ENCODE peak calls at places on chromosomes 2 and 18, in ten cellular contexts. O is fibroblast of pulmonary artery; R is lung microvascular endothelial cell; H is upper lobe of right lung; A is activated CD8-positive, alpha-beta memory T cell treated with anti-CD3 and anti-CD28 coated beads, Interleukin-2, amount 10 ng/mL, durations not matched to agents 7 days and 5 days; M is epithelial cell of esophagus; E is stimulated activated CD4-positive, alpha-beta T cell treated with anti-CD3 and anti-CD28 coated beads, Interleukin-2, amount 100 ng/mL, for 48 hours; X is H54; L is bronchial epithelial cell; U is nephron progenitor cell. D is an unnamed sample.

GRCh38 chr2:138829326-138829725 is 49.1 kb upstream of the NXPH2 start:
- DNase-seq in O (peak), R (peak), H (no peak), A (peak), M (peak), E (no peak), X (no peak), L (peak), U (peak), D (peak)

GRCh38 chr2:95346236-95346737 is 49.1 kb downstream of the KCNIP3 start:
- DNase-seq in O (peak), R (peak), H (peak), A (no peak), M (peak), E (no peak), X (peak), L (no peak), U (peak), D (no peak)

GRCh38 chr2:237864940-237865622 is 5.7 kb downstream of the RAMP1 start:
- DNase-seq in O (peak), R (no peak), H (peak), A (no peak), M (peak), E (no peak), X (peak), L (peak), U (no peak), D (no peak)

GRCh38 chr18:61703508-61703907 is 189.3 kb downstream of the RNF152 start:
- DNase-seq in O (peak), R (no peak), H (no peak), A (no peak), M (peak), E (no peak), X (no peak), L (peak), U (no peak), D (no peak)

GRCh38 chr2:227407601-227408089 is 19.9 kb upstream of the SCYGR1 start:
- DNase-seq in O (no peak), R (peak), H (peak), A (no peak), M (peak), E (no peak), X (no peak), L (no peak), U (no peak), D (no peak)

GRCh38 chr18:77101410-77102245 is 31.0 kb downstream of the MBP start:
- DNase-seq in O (peak), R (peak), H (peak), A (peak), M (peak), E (peak), X (peak), L (peak), U (no peak), D (no peak)

GRCh38 chr2:240142256-240142775 is 1.9 kb upstream of the OTOS start:
- DNase-seq in O (no peak), R (no peak), H (peak), A (no peak), M (no peak), E (no peak), X (no peak), L (no peak), U (no peak), D (no peak)

GRCh38 chr2:190636362-190636761 is 12.5 kb upstream of the NAB1 start:
- DNase-seq in O (peak), R (peak), H (no peak), A (no peak), M (peak), E (no peak), X (no peak), L (peak), U (no peak), D (no peak)

GRCh38 chr2:5981241-5982055 is 289.3 kb downstream of the SOX11 start:
- DNase-seq in O (no peak), R (no peak), H (no peak), A (no peak), M (no peak), E (no peak), X (no peak), L (no peak), U (peak), D (peak)

GRCh38 chr2:2270808-2271415 is 60.2 kb downstream of the MYT1L start:
- DNase-seq in O (no peak), R (no peak), H (no peak), A (no peak), M (no peak), E (no peak), X (no peak), L (no peak), U (no peak), D (no peak)

GRCh38 chr2:193793914-193794313 is 1599.2 kb upstream of the TMEFF2 start:
- DNase-seq in O (peak), R (no peak), H (no peak), A (no peak), M (peak), E (no peak), X (peak), L (peak), U (no peak), D (no peak)

GRCh38 chr2:119958642-119959268 is 54.1 kb upstream of the EPB41L5 start:
- DNase-seq in O (peak), R (no peak), H (no peak), A (no peak), M (peak), E (no peak), X (no peak), L (peak), U (no peak), D (no peak)

GRCh38 chr2:37641582-37642111 is 29.8 kb downstream of the CDC42EP3 start:
- DNase-seq in O (no peak), R (peak), H (no peak), A (no peak), M (no peak), E (no peak), X (no peak), L (no peak), U (no peak), D (no peak)

GRCh38 chr2:23901966-23902942 is 24.7 kb downstream of the ATAD2B start:
- DNase-seq in O (peak), R (no peak), H (no peak), A (no peak), M (peak), E (no peak), X (no peak), L (peak), U (no peak), D (no peak)

GRCh38 chr18:35378206-35378795 is 1.2 kb upstream of the ZNF396 start:
- DNase-seq in O (peak), R (no peak), H (no peak), A (no peak), M (peak), E (no peak), X (no peak), L (peak), U (no peak), D (no peak)

GRCh38 chr18:80175451-80176235 is 66.6 kb downstream of the ADNP2 start:
- DNase-seq in O (no peak), R (peak), H (peak), A (peak), M (peak), E (no peak), X (no peak), L (no peak), U (no peak), D (no peak)